ENCODE peak calls at places on chromosome 11, in nine cellular contexts. One of them, this sample, is unnamed.

GRCh38 chr11:64499261-64500004 is 91.6 kb upstream of the SLC22A12 start:
- DNase-seq in iris pigment epithelial cell: no peak
- DNase-seq in skeletal muscle cell: no peak
- DNase-seq in tibial nerve: no peak
- DNase-seq in activated CD4-positive, CD25-positive, alpha-beta regulatory T cell: no peak
- DNase-seq in nucleus accumbens: no peak
- DNase-seq in mesendoderm: no peak
- DNase-seq in Calu3: no peak
- DNase-seq in heart right ventricle: no peak
- DNase-seq in this sample: no peak

GRCh38 chr11:95977534-95978174 is 53.7 kb upstream of the MTMR2 start:
- DNase-seq in tibial nerve: no peak
- DNase-seq in nucleus accumbens: no peak
- DNase-seq in iris pigment epithelial cell: peak; percentile 74
- DNase-seq in Calu3: peak; percentile 9
- DNase-seq in heart right ventricle: no peak
- DNase-seq in skeletal muscle cell: no peak
- DNase-seq in activated CD4-positive, CD25-positive, alpha-beta regulatory T cell: no peak
- DNase-seq in mesendoderm: no peak
- DNase-seq in this sample: no peak

GRCh38 chr11:119166368-119167076 is 2.0 kb upstream of the NLRX1 start:
- DNase-seq in heart right ventricle: no peak
- DNase-seq in Calu3: peak; percentile 34
- DNase-seq in activated CD4-positive, CD25-positive, alpha-beta regulatory T cell: no peak
- DNase-seq in skeletal muscle cell: no peak
- DNase-seq in iris pigment epithelial cell: peak; percentile 76
- DNase-seq in tibial nerve: no peak
- DNase-seq in nucleus accumbens: no peak
- DNase-seq in mesendoderm: no peak
- DNase-seq in this sample: no peak

GRCh38 chr11:47551086-47551485 is 1.8 kb downstream of the CELF1 start:
- DNase-seq in mesendoderm: peak; percentile 73
- DNase-seq in nucleus accumbens: no peak
- DNase-seq in skeletal muscle cell: no peak
- DNase-seq in iris pigment epithelial cell: peak; percentile 51
- DNase-seq in tibial nerve: no peak
- DNase-seq in heart right ventricle: no peak
- DNase-seq in Calu3: no peak
- DNase-seq in activated CD4-positive, CD25-positive, alpha-beta regulatory T cell: no peak
- DNase-seq in this sample: no peak

GRCh38 chr11:33697997-33698396 is 2.6 kb downstream of the C11orf91 start:
- DNase-seq in iris pigment epithelial cell: no peak
- DNase-seq in tibial nerve: no peak
- DNase-seq in Calu3: no peak
- DNase-seq in mesendoderm: no peak
- DNase-seq in heart right ventricle: no peak
- DNase-seq in activated CD4-positive, CD25-positive, alpha-beta regulatory T cell: no peak
- DNase-seq in skeletal muscle cell: no peak
- DNase-seq in nucleus accumbens: no peak
- DNase-seq in this sample: no peak

GRCh38 chr11:353315-353857 is 15.9 kb upstream of the B4GALNT4 start:
- DNase-seq in heart right ventricle: peak; percentile 88
- DNase-seq in Calu3: peak; percentile 25
- DNase-seq in tibial nerve: peak; percentile 87
- DNase-seq in nucleus accumbens: peak; percentile 78
- DNase-seq in skeletal muscle cell: peak; percentile 68
- DNase-seq in activated CD4-positive, CD25-positive, alpha-beta regulatory T cell: no peak
- DNase-seq in mesendoderm: peak; percentile 57
- DNase-seq in iris pigment epithelial cell: peak; percentile 92
- DNase-seq in this sample: peak; percentile 84

GRCh38 chr11:125412509-125412908 is 83.6 kb downstream of the FEZ1 start:
- DNase-seq in skeletal muscle cell: no peak
- DNase-seq in tibial nerve: no peak
- DNase-seq in activated CD4-positive, CD25-positive, alpha-beta regulatory T cell: no peak
- DNase-seq in heart right ventricle: no peak
- DNase-seq in iris pigment epithelial cell: no peak
- DNase-seq in Calu3: no peak
- DNase-seq in nucleus accumbens: no peak
- DNase-seq in mesendoderm: no peak
- DNase-seq in this sample: no peak

GRCh38 chr11:61345954-61346814 is 13.2 kb downstream of the TKFC start:
- DNase-seq in mesendoderm: no peak
- DNase-seq in nucleus accumbens: no peak
- DNase-seq in skeletal muscle cell: no peak
- DNase-seq in activated CD4-positive, CD25-positive, alpha-beta regulatory T cell: no peak
- DNase-seq in iris pigment epithelial cell: no peak
- DNase-seq in tibial nerve: no peak
- DNase-seq in heart right ventricle: no peak
- DNase-seq in Calu3: no peak
- DNase-seq in this sample: no peak

GRCh38 chr11:73201249-73201648 is 16.8 kb upstream of the P2RY2 start:
- DNase-seq in mesendoderm: no peak
- DNase-seq in heart right ventricle: no peak
- DNase-seq in nucleus accumbens: no peak
- DNase-seq in skeletal muscle cell: peak; percentile 27
- DNase-seq in tibial nerve: peak; percentile 57
- DNase-seq in iris pigment epithelial cell: peak; percentile 41
- DNase-seq in activated CD4-positive, CD25-positive, alpha-beta regulatory T cell: no peak
- DNase-seq in Calu3: no peak
- DNase-seq in this sample: no peak

GRCh38 chr11:133936136-133936535 is 20.6 kb downstream of the IGSF9B start:
- DNase-seq in mesendoderm: no peak
- DNase-seq in activated CD4-positive, CD25-positive, alpha-beta regulatory T cell: no peak
- DNase-seq in iris pigment epithelial cell: no peak
- DNase-seq in skeletal muscle cell: no peak
- DNase-seq in tibial nerve: no peak
- DNase-seq in heart right ventricle: no peak
- DNase-seq in Calu3: no peak
- DNase-seq in nucleus accumbens: no peak
- DNase-seq in this sample: no peak

GRCh38 chr11:66956689-66957290 is 1.4 kb downstream of the PC start:
- DNase-seq in Calu3: peak; percentile 43
- DNase-seq in skeletal muscle cell: peak; percentile 89
- DNase-seq in tibial nerve: peak; percentile 44
- DNase-seq in mesendoderm: peak; percentile 90
- DNase-seq in heart right ventricle: no peak
- DNase-seq in activated CD4-positive, CD25-positive, alpha-beta regulatory T cell: no peak
- DNase-seq in iris pigment epithelial cell: peak; percentile 95
- DNase-seq in nucleus accumbens: no peak
- DNase-seq in this sample: peak; percentile 69

GRCh38 chr11:121018746-121019145 is 5.2 kb upstream of the TBCEL start:
- DNase-seq in nucleus accumbens: no peak
- DNase-seq in Calu3: no peak
- DNase-seq in tibial nerve: no peak
- DNase-seq in iris pigment epithelial cell: no peak
- DNase-seq in activated CD4-positive, CD25-positive, alpha-beta regulatory T cell: no peak
- DNase-seq in mesendoderm: no peak
- DNase-seq in heart right ventricle: no peak
- DNase-seq in skeletal muscle cell: no peak
- DNase-seq in this sample: no peak

GRCh38 chr11:94400075-94400838 is 962 bp downstream of the GPR83 start:
- DNase-seq in skeletal muscle cell: no peak
- DNase-seq in activated CD4-positive, CD25-positive, alpha-beta regulatory T cell: no peak
- DNase-seq in Calu3: no peak
- DNase-seq in iris pigment epithelial cell: no peak
- DNase-seq in heart right ventricle: no peak
- DNase-seq in nucleus accumbens: no peak
- DNase-seq in tibial nerve: no peak
- DNase-seq in mesendoderm: no peak
- DNase-seq in this sample: no peak

GRCh38 chr11:125496465-125496817 is 376 bp upstream of the FEZ1 start:
- DNase-seq in nucleus accumbens: no peak
- DNase-seq in tibial nerve: no peak
- DNase-seq in Calu3: no peak
- DNase-seq in mesendoderm: no peak
- DNase-seq in activated CD4-positive, CD25-positive, alpha-beta regulatory T cell: no peak
- DNase-seq in heart right ventricle: no peak
- DNase-seq in skeletal muscle cell: no peak
- DNase-seq in iris pigment epithelial cell: no peak
- DNase-seq in this sample: peak; percentile 48

GRCh38 chr11:103210543-103210942 is 101.3 kb downstream of the DYNC2H1 start:
- DNase-seq in nucleus accumbens: no peak
- DNase-seq in iris pigment epithelial cell: no peak
- DNase-seq in Calu3: no peak
- DNase-seq in activated CD4-positive, CD25-positive, alpha-beta regulatory T cell: no peak
- DNase-seq in heart right ventricle: no peak
- DNase-seq in mesendoderm: no peak
- DNase-seq in tibial nerve: no peak
- DNase-seq in skeletal muscle cell: no peak
- DNase-seq in this sample: no peak

GRCh38 chr11:117072517-117073218 is 25.6 kb downstream of the SIK3 start:
- DNase-seq in skeletal muscle cell: peak; percentile 75
- DNase-seq in nucleus accumbens: no peak
- DNase-seq in tibial nerve: no peak
- DNase-seq in Calu3: peak; percentile 15
- DNase-seq in mesendoderm: peak; percentile 94
- DNase-seq in heart right ventricle: no peak
- DNase-seq in iris pigment epithelial cell: peak; percentile 96
- DNase-seq in activated CD4-positive, CD25-positive, alpha-beta regulatory T cell: no peak
- DNase-seq in this sample: no peak

GRCh38 chr11:1852885-1853284 is at the start of gene LSP1:
- DNase-seq in heart right ventricle: no peak
- DNase-seq in nucleus accumbens: no peak
- DNase-seq in tibial nerve: no peak
- DNase-seq in Calu3: no peak
- DNase-seq in activated CD4-positive, CD25-positive, alpha-beta regulatory T cell: peak; percentile 53
- DNase-seq in mesendoderm: no peak
- DNase-seq in skeletal muscle cell: no peak
- DNase-seq in iris pigment epithelial cell: no peak
- DNase-seq in this sample: peak; percentile 30

GRCh38 chr11:62402994-62403393 is 15.8 kb upstream of the SCGB1A1 start:
- DNase-seq in skeletal muscle cell: no peak
- DNase-seq in activated CD4-positive, CD25-positive, alpha-beta regulatory T cell: no peak
- DNase-seq in mesendoderm: no peak
- DNase-seq in nucleus accumbens: no peak
- DNase-seq in tibial nerve: no peak
- DNase-seq in Calu3: no peak
- DNase-seq in heart right ventricle: no peak
- DNase-seq in iris pigment epithelial cell: no peak
- DNase-seq in this sample: no peak

GRCh38 chr11:130489716-130490115 is 41.3 kb downstream of the ADAMTS15 start:
- DNase-seq in activated CD4-positive, CD25-positive, alpha-beta regulatory T cell: no peak
- DNase-seq in nucleus accumbens: no peak
- DNase-seq in Calu3: no peak
- DNase-seq in skeletal muscle cell: no peak
- DNase-seq in tibial nerve: no peak
- DNase-seq in iris pigment epithelial cell: no peak
- DNase-seq in mesendoderm: no peak
- DNase-seq in heart right ventricle: no peak
- DNase-seq in this sample: peak; percentile 25

GRCh38 chr11:12242071-12242672 is 131.8 kb downstream of the MICAL2 start:
- DNase-seq in mesendoderm: no peak
- DNase-seq in Calu3: no peak
- DNase-seq in iris pigment epithelial cell: no peak
- DNase-seq in tibial nerve: no peak
- DNase-seq in heart right ventricle: no peak
- DNase-seq in nucleus accumbens: no peak
- DNase-seq in skeletal muscle cell: no peak
- DNase-seq in activated CD4-positive, CD25-positive, alpha-beta regulatory T cell: no peak
- DNase-seq in this sample: no peak

GRCh38 chr11:123441161-123441560 is 11.1 kb downstream of the GRAMD1B start:
- DNase-seq in skeletal muscle cell: no peak
- DNase-seq in iris pigment epithelial cell: no peak
- DNase-seq in tibial nerve: no peak
- DNase-seq in mesendoderm: no peak
- DNase-seq in activated CD4-positive, CD25-positive, alpha-beta regulatory T cell: no peak
- DNase-seq in Calu3: no peak
- DNase-seq in nucleus accumbens: no peak
- DNase-seq in heart right ventricle: no peak
- DNase-seq in this sample: no peak

GRCh38 chr11:35144103-35144741 is 5.3 kb downstream of the CD44 start:
- DNase-seq in Calu3: peak; percentile 24
- DNase-seq in tibial nerve: no peak
- DNase-seq in nucleus accumbens: no peak
- DNase-seq in activated CD4-positive, CD25-positive, alpha-beta regulatory T cell: no peak
- DNase-seq in skeletal muscle cell: no peak
- DNase-seq in iris pigment epithelial cell: peak; percentile 77
- DNase-seq in mesendoderm: no peak
- DNase-seq in heart right ventricle: no peak
- DNase-seq in this sample: no peak

GRCh38 chr11:18527512-18527911 is 770 bp upstream of the TSG101 start:
- DNase-seq in iris pigment epithelial cell: peak; percentile 50
- DNase-seq in activated CD4-positive, CD25-positive, alpha-beta regulatory T cell: no peak
- DNase-seq in tibial nerve: no peak
- DNase-seq in nucleus accumbens: no peak
- DNase-seq in skeletal muscle cell: no peak
- DNase-seq in heart right ventricle: no peak
- DNase-seq in Calu3: no peak
- DNase-seq in mesendoderm: no peak
- DNase-seq in this sample: no peak

GRCh38 chr11:122115520-122116343 is at the start of gene BLID:
- DNase-seq in activated CD4-positive, CD25-positive, alpha-beta regulatory T cell: no peak
- DNase-seq in nucleus accumbens: peak; percentile 68
- DNase-seq in mesendoderm: peak; percentile 70
- DNase-seq in tibial nerve: peak; percentile 64
- DNase-seq in iris pigment epithelial cell: peak; percentile 56
- DNase-seq in skeletal muscle cell: peak; percentile 63
- DNase-seq in Calu3: peak; percentile 32
- DNase-seq in heart right ventricle: no peak
- DNase-seq in this sample: peak; percentile 62

GRCh38 chr11:74543991-74544390 is 48.4 kb upstream of the POLD3 start:
- DNase-seq in mesendoderm: peak; percentile 52
- DNase-seq in Calu3: no peak
- DNase-seq in nucleus accumbens: no peak
- DNase-seq in tibial nerve: no peak
- DNase-seq in activated CD4-positive, CD25-positive, alpha-beta regulatory T cell: no peak
- DNase-seq in iris pigment epithelial cell: no peak
- DNase-seq in heart right ventricle: no peak
- DNase-seq in skeletal muscle cell: no peak
- DNase-seq in this sample: no peak

GRCh38 chr11:73566422-73566821 is 31.5 kb downstream of the FAM168A start:
- DNase-seq in mesendoderm: no peak
- DNase-seq in activated CD4-positive, CD25-positive, alpha-beta regulatory T cell: no peak
- DNase-seq in nucleus accumbens: no peak
- DNase-seq in tibial nerve: no peak
- DNase-seq in heart right ventricle: no peak
- DNase-seq in skeletal muscle cell: no peak
- DNase-seq in Calu3: no peak
- DNase-seq in iris pigment epithelial cell: peak; percentile 12
- DNase-seq in this sample: no peak

GRCh38 chr11:128232588-128232987 is 354.8 kb downstream of the ETS1 start:
- DNase-seq in activated CD4-positive, CD25-positive, alpha-beta regulatory T cell: no peak
- DNase-seq in skeletal muscle cell: no peak
- DNase-seq in tibial nerve: no peak
- DNase-seq in heart right ventricle: no peak
- DNase-seq in Calu3: no peak
- DNase-seq in nucleus accumbens: no peak
- DNase-seq in iris pigment epithelial cell: no peak
- DNase-seq in mesendoderm: no peak
- DNase-seq in this sample: no peak

GRCh38 chr11:127962416-127962815 is 624.9 kb downstream of the ETS1 start:
- DNase-seq in activated CD4-positive, CD25-positive, alpha-beta regulatory T cell: no peak
- DNase-seq in tibial nerve: no peak
- DNase-seq in skeletal muscle cell: no peak
- DNase-seq in heart right ventricle: no peak
- DNase-seq in nucleus accumbens: no peak
- DNase-seq in Calu3: no peak
- DNase-seq in mesendoderm: no peak
- DNase-seq in iris pigment epithelial cell: no peak
- DNase-seq in this sample: no peak

GRCh38 chr11:111229604-111230003 is 15.9 kb upstream of the POU2AF2 start:
- DNase-seq in skeletal muscle cell: no peak
- DNase-seq in Calu3: no peak
- DNase-seq in mesendoderm: no peak
- DNase-seq in iris pigment epithelial cell: peak; percentile 59
- DNase-seq in heart right ventricle: no peak
- DNase-seq in tibial nerve: no peak
- DNase-seq in nucleus accumbens: no peak
- DNase-seq in activated CD4-positive, CD25-positive, alpha-beta regulatory T cell: no peak
- DNase-seq in this sample: no peak

GRCh38 chr11:57153448-57153847 is 28.3 kb upstream of the LRRC55 start:
- DNase-seq in iris pigment epithelial cell: no peak
- DNase-seq in mesendoderm: no peak
- DNase-seq in heart right ventricle: no peak
- DNase-seq in skeletal muscle cell: no peak
- DNase-seq in Calu3: no peak
- DNase-seq in activated CD4-positive, CD25-positive, alpha-beta regulatory T cell: no peak
- DNase-seq in nucleus accumbens: no peak
- DNase-seq in tibial nerve: no peak
- DNase-seq in this sample: no peak

This sample was measured in head of caudate nucleus.